ENCODE peak calls at places on chromosome 7, in five cellular contexts. One of them, this sample, is unnamed.

GRCh38 chr7:37450035-37450434 is 1.4 kb upstream of the ELMO1 start:
- DNase-seq in SK-N-SH: no peak
- DNase-seq in HCT116: no peak
- DNase-seq in HepG2: no peak
- DNase-seq in K562: no peak
- DNase-seq in this sample: no peak

GRCh38 chr7:77940647-77941046 is 142.1 kb downstream of the PHTF2 start:
- DNase-seq in SK-N-SH: peak; percentile 67
- DNase-seq in HCT116: peak; percentile 6
- DNase-seq in HepG2: peak; percentile 36
- DNase-seq in K562: peak; percentile 63
- DNase-seq in this sample: no peak

GRCh38 chr7:117019786-117020604 is 66.7 kb downstream of the ST7 start:
- DNase-seq in SK-N-SH: peak; percentile 78
- DNase-seq in HCT116: peak; percentile 54
- DNase-seq in HepG2: no peak
- DNase-seq in K562: peak; percentile 92
- DNase-seq in this sample: peak; percentile 63

GRCh38 chr7:157558061-157558460 is 221.3 kb downstream of the DNAJB6 start:
- DNase-seq in SK-N-SH: no peak
- DNase-seq in HCT116: no peak
- DNase-seq in HepG2: no peak
- DNase-seq in K562: no peak
- DNase-seq in this sample: no peak

GRCh38 chr7:11079907-11080306 is 106.2 kb downstream of the PHF14 start:
- DNase-seq in SK-N-SH: no peak
- DNase-seq in HCT116: no peak
- DNase-seq in HepG2: no peak
- DNase-seq in K562: no peak
- DNase-seq in this sample: no peak

GRCh38 chr7:11540271-11540761 is 291.7 kb downstream of the THSD7A start:
- DNase-seq in SK-N-SH: peak; percentile 70
- DNase-seq in HCT116: peak; percentile 18
- DNase-seq in HepG2: no peak
- DNase-seq in K562: no peak
- DNase-seq in this sample: no peak

GRCh38 chr7:86469680-86470295 is 173.9 kb upstream of the GRM3 start:
- DNase-seq in SK-N-SH: peak; percentile 57
- DNase-seq in HCT116: peak; percentile 78
- DNase-seq in HepG2: peak; percentile 70
- DNase-seq in K562: peak; percentile 77
- DNase-seq in this sample: peak; percentile 89

GRCh38 chr7:112422842-112423496 is 27.3 kb upstream of the IFRD1 start:
- DNase-seq in SK-N-SH: no peak
- DNase-seq in HCT116: peak; percentile 63
- DNase-seq in HepG2: peak; percentile 89
- DNase-seq in K562: peak; percentile 91
- DNase-seq in this sample: peak; percentile 77

GRCh38 chr7:77866791-77867190 is 68.2 kb downstream of the PHTF2 start:
- DNase-seq in SK-N-SH: no peak
- DNase-seq in HCT116: no peak
- DNase-seq in HepG2: peak; percentile 60
- DNase-seq in K562: no peak
- DNase-seq in this sample: no peak

GRCh38 chr7:27191081-27191715 is 6.2 kb upstream of the HOXA11 start:
- DNase-seq in SK-N-SH: no peak
- DNase-seq in HCT116: no peak
- DNase-seq in HepG2: no peak
- DNase-seq in K562: no peak
- DNase-seq in this sample: no peak

GRCh38 chr7:41503438-41503837 is 199.5 kb downstream of the INHBA start:
- DNase-seq in SK-N-SH: no peak
- DNase-seq in HCT116: no peak
- DNase-seq in HepG2: no peak
- DNase-seq in K562: no peak
- DNase-seq in this sample: no peak

GRCh38 chr7:16223963-16224707 is 197.2 kb downstream of the CRPPA start:
- DNase-seq in SK-N-SH: no peak
- DNase-seq in HCT116: no peak
- DNase-seq in HepG2: no peak
- DNase-seq in K562: no peak
- DNase-seq in this sample: no peak

GRCh38 chr7:106757846-106758245 is 96.9 kb upstream of the CCDC71L start:
- DNase-seq in SK-N-SH: no peak
- DNase-seq in HCT116: no peak
- DNase-seq in HepG2: no peak
- DNase-seq in K562: no peak
- DNase-seq in this sample: no peak

GRCh38 chr7:156157409-156158012 is 345.2 kb upstream of the SHH start:
- DNase-seq in SK-N-SH: no peak
- DNase-seq in HCT116: no peak
- DNase-seq in HepG2: no peak
- DNase-seq in K562: no peak
- DNase-seq in this sample: no peak

GRCh38 chr7:11213246-11213645 is 239.6 kb downstream of the PHF14 start:
- DNase-seq in SK-N-SH: no peak
- DNase-seq in HCT116: no peak
- DNase-seq in HepG2: no peak
- DNase-seq in K562: no peak
- DNase-seq in this sample: no peak

GRCh38 chr7:74454948-74455804 is 1.5 kb downstream of the GTF2IRD1 start:
- DNase-seq in SK-N-SH: peak; percentile 77
- DNase-seq in HCT116: no peak
- DNase-seq in HepG2: peak; percentile 56
- DNase-seq in K562: peak; percentile 20
- DNase-seq in this sample: no peak

GRCh38 chr7:74455933-74456332 is 2.2 kb downstream of the GTF2IRD1 start:
- DNase-seq in SK-N-SH: no peak
- DNase-seq in HCT116: no peak
- DNase-seq in HepG2: no peak
- DNase-seq in K562: no peak
- DNase-seq in this sample: no peak

GRCh38 chr7:74454059-74454947 is 597 bp downstream of the GTF2IRD1 start:
- DNase-seq in SK-N-SH: peak; percentile 89
- DNase-seq in HCT116: no peak
- DNase-seq in HepG2: no peak
- DNase-seq in K562: peak; percentile 15
- DNase-seq in this sample: no peak

GRCh38 chr7:74452748-74453320 is 872 bp upstream of the GTF2IRD1 start:
- DNase-seq in SK-N-SH: peak; percentile 83
- DNase-seq in HCT116: no peak
- DNase-seq in HepG2: peak; percentile 65
- DNase-seq in K562: peak; percentile 39
- DNase-seq in this sample: no peak

GRCh38 chr7:74453321-74454011 is at the start of gene GTF2IRD1:
- DNase-seq in SK-N-SH: peak; percentile 97
- DNase-seq in HCT116: no peak
- DNase-seq in HepG2: peak; percentile 73
- DNase-seq in K562: peak; percentile 92
- DNase-seq in this sample: peak; percentile 61
- TF ChIP-seq YY1 in SK-N-SH: no peak
- TF ChIP-seq YY1 in HCT116: no peak
- TF ChIP-seq YY1 in HepG2: peak; percentile 18
- TF ChIP-seq YY1 in K562: peak; percentile 65
- TF ChIP-seq YY1 in this sample: no peak

GRCh38 chr7:102234801-102235550 is 51.7 kb upstream of the SH2B2 start:
- DNase-seq in SK-N-SH: no peak
- DNase-seq in HCT116: no peak
- DNase-seq in HepG2: no peak
- DNase-seq in K562: no peak
- DNase-seq in this sample: no peak
- H3K4me3 ChIP-seq in SK-N-SH: no peak overlapping the region
- H3K4me3 ChIP-seq in HCT116: no peak overlapping the region
- H3K4me3 ChIP-seq in HepG2: no peak overlapping the region
- H3K4me3 ChIP-seq in K562: no peak overlapping the region
- H3K4me3 ChIP-seq in this sample: no peak overlapping the region

GRCh38 chr7:1464694-1465093 is 5.4 kb upstream of the MICALL2 start:
- DNase-seq in SK-N-SH: no peak
- DNase-seq in HCT116: no peak
- DNase-seq in HepG2: no peak
- DNase-seq in K562: no peak
- DNase-seq in this sample: no peak
- H3K4me1 ChIP-seq in SK-N-SH: peaks cover 10% of the 10 kb centered on the region
- H3K4me1 ChIP-seq in HCT116: peaks cover 60% of the 10 kb centered on the region
- H3K4me1 ChIP-seq in HepG2: peaks cover 61% of the 10 kb centered on the region
- H3K4me1 ChIP-seq in K562: peaks cover 87% of the 10 kb centered on the region
- H3K4me1 ChIP-seq in this sample: peaks cover 41% of the 10 kb centered on the region

DNA sequence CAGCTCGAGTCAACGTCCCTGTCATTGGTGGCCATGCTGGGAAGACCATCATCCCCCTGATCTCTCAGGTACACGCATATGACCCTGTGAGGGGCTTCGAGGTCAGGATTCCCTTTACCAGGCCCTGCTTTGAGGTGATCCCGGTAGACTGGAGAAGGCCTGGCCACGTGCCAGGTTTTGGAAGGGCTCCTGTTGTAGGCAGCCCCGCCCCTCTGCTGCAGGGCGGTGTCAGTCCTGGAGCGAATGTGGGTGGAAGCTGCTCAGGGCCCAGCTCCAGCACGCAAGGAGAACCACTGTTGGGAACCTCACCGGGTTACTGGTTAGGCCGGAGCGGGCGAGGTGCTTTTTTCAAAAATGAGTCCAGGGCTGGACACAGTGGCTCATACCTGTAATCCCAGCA is 15.6 kb downstream of the MDH2 start:
- DNase-seq in SK-N-SH: peak; percentile 60
- DNase-seq in HCT116: no peak
- DNase-seq in HepG2: no peak
- DNase-seq in K562: peak; percentile 73
- DNase-seq in this sample: no peak
- TF ChIP-seq YY1 in SK-N-SH: no peak
- TF ChIP-seq YY1 in HCT116: no peak
- TF ChIP-seq YY1 in HepG2: no peak
- TF ChIP-seq YY1 in K562: no peak
- TF ChIP-seq YY1 in this sample: no peak

GRCh38 chr7:13986208-13986607 is 3.3 kb downstream of the ETV1 start:
- DNase-seq in SK-N-SH: no peak
- DNase-seq in HCT116: no peak
- DNase-seq in HepG2: no peak
- DNase-seq in K562: peak; percentile 55
- DNase-seq in this sample: no peak

GRCh38 chr7:13988011-13988410 is 1.5 kb downstream of the ETV1 start:
- DNase-seq in SK-N-SH: no peak
- DNase-seq in HCT116: no peak
- DNase-seq in HepG2: no peak
- DNase-seq in K562: peak; percentile 56
- DNase-seq in this sample: no peak

GRCh38 chr7:13989138-13989943 is at the start of gene ETV1:
- DNase-seq in SK-N-SH: peak; percentile 76
- DNase-seq in HCT116: no peak
- DNase-seq in HepG2: peak; percentile 14
- DNase-seq in K562: peak; percentile 86
- DNase-seq in this sample: peak; percentile 95

GRCh38 chr7:13988765-13989137 is 715 bp downstream of the ETV1 start:
- DNase-seq in SK-N-SH: peak; percentile 24
- DNase-seq in HCT116: no peak
- DNase-seq in HepG2: no peak
- DNase-seq in K562: peak; percentile 81
- DNase-seq in this sample: peak; percentile 50

DNA sequence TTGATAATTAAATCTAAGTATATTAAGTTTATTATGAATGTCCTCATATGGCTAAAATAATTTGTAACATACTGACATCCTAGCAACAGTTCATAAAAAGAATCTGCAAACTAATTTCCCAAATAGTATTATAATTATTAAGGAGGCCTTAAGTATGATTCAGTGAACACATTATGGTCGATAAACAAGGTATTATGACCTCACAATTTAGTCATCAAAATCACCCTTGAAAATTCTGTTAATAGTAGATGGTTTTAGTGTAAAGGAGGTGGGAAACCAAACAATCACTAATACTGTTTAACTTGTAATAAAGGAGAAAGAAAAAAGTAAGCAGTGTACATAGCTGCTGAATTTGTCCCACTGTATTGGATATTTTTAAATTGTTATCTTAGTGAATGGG is 2.1 kb downstream of the ETV1 start:
- DNase-seq in SK-N-SH: no peak
- DNase-seq in HCT116: no peak
- DNase-seq in HepG2: no peak
- DNase-seq in K562: no peak
- DNase-seq in this sample: no peak
- H3K4me3 ChIP-seq in SK-N-SH: peak overlapping the region; percentile 100
- H3K4me3 ChIP-seq in HCT116: no peak overlapping the region
- H3K4me3 ChIP-seq in HepG2: no peak overlapping the region
- H3K4me3 ChIP-seq in K562: peak overlapping the region; percentile 51
- H3K4me3 ChIP-seq in this sample: peak overlapping the region; percentile 47

DNA sequence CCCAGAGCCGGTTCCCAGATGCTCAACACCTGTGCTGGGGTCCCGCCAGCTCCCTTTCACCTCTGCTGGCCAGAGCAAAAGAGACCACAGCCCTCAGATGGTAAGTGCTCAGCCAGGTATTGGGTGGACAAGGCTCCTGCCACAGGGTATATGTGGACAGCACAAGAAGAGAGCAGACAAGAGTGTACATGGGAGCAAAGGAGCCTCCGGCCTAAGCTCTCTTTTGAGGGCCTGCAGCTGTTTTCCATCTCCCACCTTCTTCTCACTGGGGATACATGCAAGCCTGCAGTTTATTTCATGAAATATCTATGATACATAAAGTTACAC is 50.3 kb upstream of the DDC start:
- DNase-seq in SK-N-SH: no peak
- DNase-seq in HCT116: no peak
- DNase-seq in HepG2: no peak
- DNase-seq in K562: no peak
- DNase-seq in this sample: no peak
- H3K4me1 ChIP-seq in SK-N-SH: peaks cover 4% of the 10 kb centered on the region
- H3K4me1 ChIP-seq in HCT116: no peaks in the 10 kb centered on the region
- H3K4me1 ChIP-seq in HepG2: peaks cover 29% of the 10 kb centered on the region
- H3K4me1 ChIP-seq in K562: no peaks in the 10 kb centered on the region
- H3K4me1 ChIP-seq in this sample: no peaks in the 10 kb centered on the region

GRCh38 chr7:45962861-45963260 is 41.8 kb upstream of the IGFBP3 start:
- DNase-seq in SK-N-SH: no peak
- DNase-seq in HCT116: no peak
- DNase-seq in HepG2: no peak
- DNase-seq in K562: no peak
- DNase-seq in this sample: no peak
- TF ChIP-seq YY1 in SK-N-SH: no peak
- TF ChIP-seq YY1 in HCT116: no peak
- TF ChIP-seq YY1 in HepG2: no peak
- TF ChIP-seq YY1 in K562: no peak
- TF ChIP-seq YY1 in this sample: no peak

DNA sequence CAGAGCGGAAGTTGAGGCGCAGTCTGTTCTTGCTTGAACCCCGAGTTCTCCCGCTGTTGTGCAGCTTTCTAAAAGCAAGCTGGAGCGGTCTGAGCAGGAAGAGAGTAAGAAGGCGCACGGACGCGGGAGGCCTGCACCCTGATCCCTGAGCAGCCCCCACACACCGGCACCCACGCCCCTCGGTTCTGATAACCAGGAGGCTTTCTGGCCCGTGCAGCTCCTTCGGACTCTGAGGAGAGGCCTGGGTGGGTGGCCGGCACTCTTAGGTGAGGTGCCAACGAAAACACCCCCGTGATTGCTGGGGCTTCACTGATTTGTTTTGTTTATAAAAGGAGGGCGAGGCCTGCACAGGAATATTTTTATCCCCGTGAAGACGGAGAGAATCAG is 28.9 kb downstream of the AMZ1 start:
- DNase-seq in SK-N-SH: no peak
- DNase-seq in HCT116: no peak
- DNase-seq in HepG2: no peak
- DNase-seq in K562: peak; percentile 47
- DNase-seq in this sample: no peak
- H3K4me3 ChIP-seq in SK-N-SH: no peak overlapping the region
- H3K4me3 ChIP-seq in HCT116: no peak overlapping the region
- H3K4me3 ChIP-seq in HepG2: no peak overlapping the region
- H3K4me3 ChIP-seq in K562: no peak overlapping the region
- H3K4me3 ChIP-seq in this sample: no peak overlapping the region